ENCODE peak calls at places on chromosomes 7 and 10, in seven cellular contexts. M, G, R, P, Q, Y and C are unnamed samples.
A peak's percentile ranks its signal among the peaks of the same experiment; 100 is the strongest.

GRCh38 chr10:101301111-101301731 is 52.7 kb upstream of the BTRC start:
- DNase-seq in M (peak; percentile 39), G (no peak), R (peak; percentile 47), P (peak; percentile 51), Q (no peak), Y (no peak), C (peak; percentile 66)

GRCh38 chr10:70360215-70360614 is 22.2 kb downstream of the LRRC20 start:
- DNase-seq in M (no peak), G (no peak), R (no peak), P (no peak), Q (no peak), Y (no peak), C (no peak)

GRCh38 chr7:108268200-108268820 is 138.1 kb upstream of the LAMB4 start:
- DNase-seq in M (no peak), G (no peak), R (peak; percentile 27), P (no peak), Q (no peak), Y (no peak), C (no peak)

GRCh38 chr7:130695840-130696239 is 9.5 kb upstream of the TSGA13 start:
- DNase-seq in M (no peak), G (no peak), R (peak; percentile 61), P (no peak), Q (no peak), Y (peak; percentile 6), C (no peak)

GRCh38 chr7:42645906-42646305 is 266.0 kb downstream of the C7orf25 start:
- DNase-seq in M (no peak), G (no peak), R (peak; percentile 27), P (no peak), Q (no peak), Y (no peak), C (no peak)

GRCh38 chr10:69800109-69800508 is 1.6 kb upstream of the COL13A1 start:
- DNase-seq in M (no peak), G (no peak), R (peak; percentile 59), P (no peak), Q (no peak), Y (no peak), C (no peak)

GRCh38 chr7:1641661-1642260 is 28.3 kb upstream of the ELFN1 start:
- DNase-seq in M (no peak), G (no peak), R (no peak), P (no peak), Q (no peak), Y (no peak), C (no peak)

GRCh38 chr7:49398730-49399129 is 374.7 kb upstream of the VWC2 start:
- DNase-seq in M (no peak), G (no peak), R (no peak), P (no peak), Q (no peak), Y (peak; percentile 67), C (no peak)

GRCh38 chr7:64685091-64685490 is 19.2 kb downstream of the ZNF107 start:
- DNase-seq in M (no peak), G (no peak), R (no peak), P (no peak), Q (no peak), Y (no peak), C (no peak)

GRCh38 chr7:16040381-16040780 is 353.9 kb upstream of the MEOX2 start:
- DNase-seq in M (no peak), G (no peak), R (no peak), P (no peak), Q (no peak), Y (no peak), C (no peak)

GRCh38 chr10:93806882-93807281 is 49.1 kb downstream of the LGI1 start:
- DNase-seq in M (no peak), G (no peak), R (no peak), P (no peak), Q (no peak), Y (no peak), C (no peak)

GRCh38 chr7:19242246-19242645 is 97.0 kb upstream of the FERD3L start:
- DNase-seq in M (no peak), G (no peak), R (no peak), P (no peak), Q (no peak), Y (no peak), C (no peak)

GRCh38 chr10:69756279-69756678 is 45.4 kb upstream of the COL13A1 start:
- DNase-seq in M (no peak), G (no peak), R (no peak), P (no peak), Q (no peak), Y (no peak), C (no peak)